ENCODE peak calls at places on chromosome 6, in five cellular contexts. N, L, W, G and Q are unnamed samples.
A peak's percentile ranks its signal among the peaks of the same experiment; 100 is the strongest.

GRCh38 chr6:33834401-33835392 is 30.9 kb upstream of the MLN start:
- DNase-seq in W (no peak), G (no peak), N (no peak), L (no peak), Q (no peak)

GRCh38 chr6:2799936-2800527 is 34.8 kb downstream of the WRNIP1 start:
- DNase-seq in N (no peak), W (no peak), L (no peak), G (no peak), Q (no peak)

GRCh38 chr6:152161501-152161900 is 354.0 kb downstream of the ESR1 start:
- DNase-seq in L (peak; percentile 1), N (no peak), G (no peak), W (no peak), Q (no peak)

GRCh38 chr6:36858407-36858981 is 16.1 kb downstream of the PPIL1 start:
- DNase-seq in W (no peak), L (peak; percentile 78), G (no peak), N (no peak), Q (peak; percentile 49)

GRCh38 chr6:137746264-137746663 is 120.8 kb upstream of the TNFAIP3 start:
- DNase-seq in N (no peak), W (no peak), G (no peak), L (no peak), Q (no peak)

GRCh38 chr6:79872986-79873385 is 74.4 kb downstream of the ELOVL4 start:
- DNase-seq in N (no peak), W (no peak), G (no peak), L (no peak), Q (no peak)

GRCh38 chr6:41570270-41570615 is 24.1 kb downstream of the FOXP4 start:
- DNase-seq in L (no peak), W (no peak), N (no peak), G (no peak), Q (no peak)

GRCh38 chr6:170445487-170445886 is 107.6 kb downstream of the PSMB1 start:
- DNase-seq in W (no peak), L (no peak), G (peak; percentile 55), N (no peak), Q (no peak)

GRCh38 chr6:137044366-137045220 is at the start of gene IL20RA:
- DNase-seq in W (no peak), G (peak; percentile 80), L (no peak), N (peak; percentile 58), Q (peak; percentile 58)

GRCh38 chr6:89239338-89239737 is 22.2 kb upstream of the GABRR1 start:
- DNase-seq in W (peak; percentile 13), L (no peak), N (no peak), G (no peak), Q (no peak)

GRCh38 chr6:17928514-17929430 is 58.7 kb downstream of the KIF13A start:
- DNase-seq in G (no peak), L (no peak), N (no peak), W (no peak), Q (no peak)

GRCh38 chr6:37525460-37526357 is 26.0 kb upstream of the CCDC167 start:
- DNase-seq in L (no peak), N (no peak), W (no peak), G (no peak), Q (no peak)

GRCh38 chr6:6661684-6662083 is 73.2 kb downstream of the LY86 start:
- DNase-seq in N (peak; percentile 69), W (no peak), L (no peak), G (no peak), Q (peak; percentile 61)

GRCh38 chr6:112571886-112572285 is 224.8 kb downstream of the RFPL4B start:
- DNase-seq in L (no peak), G (no peak), N (peak; percentile 29), W (no peak), Q (no peak)

GRCh38 chr6:162078667-162079066 is 648.9 kb downstream of the PRKN start:
- DNase-seq in N (no peak), W (no peak), L (no peak), G (no peak), Q (no peak)

GRCh38 chr6:53250137-53250760 is 98.5 kb downstream of the ELOVL5 start:
- DNase-seq in L (no peak), G (no peak), N (no peak), W (no peak), Q (no peak)

GRCh38 chr6:169326067-169326799 is 72.6 kb upstream of the THBS2 start:
- DNase-seq in L (peak; percentile 35), W (no peak), N (no peak), G (no peak), Q (no peak)

GRCh38 chr6:125753218-125753936 is 3.9 kb downstream of the HEY2 start:
- DNase-seq in N (no peak), L (no peak), G (no peak), W (no peak), Q (peak; percentile 78)

GRCh38 chr6:40160826-40161225 is 226.6 kb upstream of the MOCS1 start:
- DNase-seq in L (no peak), N (no peak), G (no peak), W (no peak), Q (no peak)

GRCh38 chr6:139126255-139126654 is 8.6 kb upstream of the HECA start:
- DNase-seq in W (no peak), L (no peak), G (no peak), N (no peak), Q (no peak)

GRCh38 chr6:79506251-79506650 is 31.0 kb downstream of the LCA5 start:
- DNase-seq in N (no peak), W (no peak), G (no peak), L (no peak), Q (no peak)

GRCh38 chr6:25318589-25318988 is 39.4 kb downstream of the CARMIL1 start:
- DNase-seq in G (no peak), W (no peak), L (no peak), N (no peak), Q (no peak)

GRCh38 chr6:50030777-50031562 is 9.2 kb upstream of the DEFB110 start:
- DNase-seq in N (peak; percentile 38), G (no peak), W (no peak), L (peak; percentile 9), Q (no peak)

GRCh38 chr6:63486196-63486595 is 86.1 kb upstream of the LOC128125822 start:
- DNase-seq in G (no peak), L (no peak), W (no peak), N (no peak), Q (no peak)

DNA sequence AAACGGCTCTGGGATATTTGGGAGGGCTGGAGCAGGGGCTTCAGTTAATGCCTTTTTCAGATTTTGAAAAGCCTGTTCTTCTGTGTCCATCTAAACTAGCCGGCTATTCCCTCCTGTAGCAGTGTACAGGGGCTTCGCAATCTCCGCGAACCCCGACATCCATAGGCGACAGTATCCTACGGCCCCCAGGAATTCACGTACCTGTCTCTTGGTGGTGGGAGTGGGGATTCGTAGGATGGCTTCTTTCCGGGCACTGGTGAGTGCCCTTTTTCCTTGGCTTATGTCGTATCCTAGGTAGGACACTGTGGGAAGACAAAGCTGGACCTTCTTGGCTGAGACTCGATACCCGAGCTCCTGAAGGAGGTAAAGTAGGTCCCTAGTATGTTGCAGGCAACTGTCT is 153.1 kb downstream of the TRIM27 start:
- DNase-seq in L (no peak), G (no peak), N (no peak), W (no peak), Q (no peak)
- H3K27me3 ChIP-seq in L (peaks cover 96% of the 10 kb centered on the region), G (peaks cover 4% of the 10 kb centered on the region), N (peaks cover 51% of the 10 kb centered on the region), W (peaks cover 65% of the 10 kb centered on the region), Q (peaks cover 61% of the 10 kb centered on the region)

GRCh38 chr6:21665101-21665435 is 71.5 kb downstream of the SOX4 start:
- DNase-seq in G (no peak), L (no peak), W (no peak), N (no peak), Q (no peak)

GRCh38 chr6:21664263-21665081 is 70.9 kb downstream of the SOX4 start:
- DNase-seq in L (no peak), W (no peak), G (peak; percentile 80), N (peak; percentile 22), Q (peak; percentile 14)

GRCh38 chr6:21666788-21667681 is 73.5 kb downstream of the SOX4 start:
- DNase-seq in L (no peak), W (no peak), N (no peak), G (no peak), Q (no peak)

GRCh38 chr6:21666200-21666671 is 72.7 kb downstream of the SOX4 start:
- DNase-seq in G (peak; percentile 79), L (peak; percentile 48), W (no peak), N (no peak), Q (peak; percentile 17)

DNA sequence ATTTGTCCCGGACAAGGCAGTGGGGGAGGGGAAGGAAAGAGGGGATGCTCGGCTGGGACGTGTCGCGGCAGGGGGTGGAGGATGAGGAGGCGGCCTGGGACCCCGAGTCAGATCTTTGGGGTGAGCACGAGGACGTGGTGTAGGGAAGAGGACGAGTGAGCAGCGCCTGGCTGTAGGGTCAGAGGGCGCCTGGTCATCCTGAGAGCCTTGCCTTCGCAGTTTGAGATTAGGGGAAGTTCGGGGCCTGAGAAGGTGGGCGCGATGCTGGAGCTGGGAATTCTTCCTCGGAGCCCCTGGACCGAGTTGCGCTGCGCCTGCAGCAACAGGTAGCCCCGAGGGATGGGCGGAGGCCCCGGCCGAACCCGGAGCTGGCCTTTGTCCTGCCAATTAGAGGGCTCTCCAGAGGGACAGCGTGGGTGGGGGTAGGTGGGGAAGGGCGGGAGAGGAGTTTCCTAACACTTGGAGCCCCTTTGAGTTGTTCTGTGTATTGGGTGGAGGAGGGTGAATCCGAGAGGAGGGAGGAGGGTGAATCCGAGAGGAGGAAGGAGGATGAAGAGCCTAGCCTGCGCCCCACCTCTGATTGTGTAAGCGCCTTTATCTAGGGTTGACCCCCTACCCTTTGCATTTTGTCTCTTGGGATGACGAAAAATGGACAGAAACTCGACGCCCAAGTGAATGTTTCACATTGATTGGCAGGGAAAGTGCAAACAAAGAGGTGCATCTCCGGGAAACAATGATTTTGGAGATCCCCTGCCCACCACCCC is 72.1 kb downstream of the SOX4 start:
- DNase-seq in N (no peak), L (no peak), W (no peak), G (no peak), Q (no peak)
- H3K4me3 ChIP-seq in N (no peak overlapping the region), L (peak overlapping the region; percentile 63), W (no peak overlapping the region), G (peak overlapping the region; percentile 4), Q (no peak overlapping the region)

DNA sequence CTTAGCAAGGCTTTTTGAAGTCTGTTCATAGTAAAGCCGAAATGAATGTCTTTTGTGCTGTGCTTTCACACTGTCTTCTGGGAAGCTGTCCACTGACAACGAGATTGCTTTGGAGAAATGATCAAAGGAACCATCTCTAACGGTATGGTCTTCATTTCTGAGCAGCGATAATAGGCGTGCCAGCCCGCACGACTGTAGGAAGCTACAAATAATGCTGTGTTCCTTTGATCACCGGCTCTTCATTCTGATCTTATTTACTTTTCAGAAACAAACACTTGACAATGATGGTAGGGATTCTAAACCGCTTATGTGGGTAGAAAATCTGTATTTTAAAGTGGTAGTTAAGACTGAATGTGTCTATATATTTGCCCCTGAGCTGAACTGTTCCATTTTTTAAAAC is 306.6 kb upstream of the EXOC2 start:
- DNase-seq in G (no peak), N (no peak), W (no peak), L (no peak), Q (no peak)
- H3K27me3 ChIP-seq in G (no peaks in the 10 kb centered on the region), N (no peaks in the 10 kb centered on the region), W (no peaks in the 10 kb centered on the region), L (no peaks in the 10 kb centered on the region), Q (no peaks in the 10 kb centered on the region)

DNA sequence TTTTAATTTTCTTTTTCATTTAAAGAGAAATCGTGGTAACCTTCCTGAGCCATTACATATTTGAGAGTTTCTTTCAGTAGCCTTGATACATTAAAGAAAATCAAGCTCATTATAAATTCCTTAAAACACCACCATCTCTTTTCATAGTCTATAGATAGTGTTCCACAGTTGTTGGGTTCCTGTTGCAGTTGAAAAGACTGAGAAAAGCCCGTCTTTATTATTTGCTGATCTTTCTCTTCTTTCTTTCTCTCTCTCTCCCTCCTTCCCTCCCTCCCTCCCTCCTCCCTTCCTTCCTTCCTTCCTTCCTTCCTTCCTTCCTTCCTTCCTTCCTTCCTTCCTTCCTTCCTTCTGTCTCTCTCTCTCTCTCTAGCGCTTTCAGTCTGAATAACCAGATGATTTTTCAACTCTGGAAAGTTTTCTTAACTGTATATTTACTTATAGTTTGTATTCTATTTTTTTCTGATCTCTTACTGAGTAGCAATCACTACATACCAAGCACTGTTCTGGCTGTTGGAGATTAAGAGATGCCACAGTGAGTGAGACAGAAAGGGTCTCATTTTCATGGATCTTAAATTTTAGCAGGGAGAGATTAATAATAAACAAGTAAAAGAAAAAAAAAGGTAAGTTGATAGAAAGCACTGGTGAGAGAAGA is 157.5 kb downstream of the TINAG start:
- DNase-seq in L (no peak), N (no peak), W (no peak), G (no peak), Q (no peak)
- H3K4me3 ChIP-seq in L (no peak overlapping the region), N (no peak overlapping the region), W (no peak overlapping the region), G (no peak overlapping the region), Q (no peak overlapping the region)